ENCODE peak calls at places on chromosomes 5 and 9, in five cellular contexts. One of them, this sample, is unnamed.

GRCh38 chr5:108143581-108143980 is 238.3 kb downstream of the FBXL17 start:
- DNase-seq in activated CD4-positive, alpha-beta T cell treated with anti-CD3 and anti-CD28 coated beads, Interleukin-2, amount 50 U/mL, for 4 hours: no peak
- DNase-seq in A549: no peak
- DNase-seq in naive B cell: no peak
- DNase-seq in neuronal stem cell: no peak
- DNase-seq in this sample: no peak

GRCh38 chr5:75948441-75948840 is 134.7 kb upstream of the SV2C start:
- DNase-seq in activated CD4-positive, alpha-beta T cell treated with anti-CD3 and anti-CD28 coated beads, Interleukin-2, amount 50 U/mL, for 4 hours: no peak
- DNase-seq in A549: no peak
- DNase-seq in naive B cell: no peak
- DNase-seq in neuronal stem cell: no peak
- DNase-seq in this sample: no peak

GRCh38 chr9:120532475-120532874 is 47.5 kb downstream of the CDK5RAP2 start:
- DNase-seq in activated CD4-positive, alpha-beta T cell treated with anti-CD3 and anti-CD28 coated beads, Interleukin-2, amount 50 U/mL, for 4 hours: no peak
- DNase-seq in A549: peak; percentile 37
- DNase-seq in naive B cell: no peak
- DNase-seq in neuronal stem cell: no peak
- DNase-seq in this sample: no peak

GRCh38 chr5:191036-191948 is at the start of gene LRRC14B:
- DNase-seq in activated CD4-positive, alpha-beta T cell treated with anti-CD3 and anti-CD28 coated beads, Interleukin-2, amount 50 U/mL, for 4 hours: no peak
- DNase-seq in A549: no peak
- DNase-seq in naive B cell: peak; percentile 9
- DNase-seq in neuronal stem cell: no peak
- DNase-seq in this sample: no peak

GRCh38 chr5:54480296-54480695 is 24.8 kb downstream of the HSPB3 start:
- DNase-seq in activated CD4-positive, alpha-beta T cell treated with anti-CD3 and anti-CD28 coated beads, Interleukin-2, amount 50 U/mL, for 4 hours: no peak
- DNase-seq in A549: no peak
- DNase-seq in naive B cell: no peak
- DNase-seq in neuronal stem cell: no peak
- DNase-seq in this sample: no peak

GRCh38 chr9:116585896-116586295 is 101.2 kb upstream of the TRIM32 start:
- DNase-seq in activated CD4-positive, alpha-beta T cell treated with anti-CD3 and anti-CD28 coated beads, Interleukin-2, amount 50 U/mL, for 4 hours: no peak
- DNase-seq in A549: no peak
- DNase-seq in naive B cell: no peak
- DNase-seq in neuronal stem cell: no peak
- DNase-seq in this sample: no peak

GRCh38 chr9:104080983-104081382 is 13.1 kb upstream of the SMC2 start:
- DNase-seq in activated CD4-positive, alpha-beta T cell treated with anti-CD3 and anti-CD28 coated beads, Interleukin-2, amount 50 U/mL, for 4 hours: no peak
- DNase-seq in A549: no peak
- DNase-seq in naive B cell: no peak
- DNase-seq in neuronal stem cell: no peak
- DNase-seq in this sample: no peak

GRCh38 chr5:446864-447263 is 3.9 kb downstream of the EXOC3 start:
- DNase-seq in activated CD4-positive, alpha-beta T cell treated with anti-CD3 and anti-CD28 coated beads, Interleukin-2, amount 50 U/mL, for 4 hours: no peak
- DNase-seq in A549: peak; percentile 72
- DNase-seq in naive B cell: peak; percentile 36
- DNase-seq in neuronal stem cell: no peak
- DNase-seq in this sample: peak; percentile 57

GRCh38 chr5:154478224-154478565 is at the start of gene HAND1:
- DNase-seq in activated CD4-positive, alpha-beta T cell treated with anti-CD3 and anti-CD28 coated beads, Interleukin-2, amount 50 U/mL, for 4 hours: no peak
- DNase-seq in A549: peak; percentile 95
- DNase-seq in naive B cell: no peak
- DNase-seq in neuronal stem cell: peak; percentile 80
- DNase-seq in this sample: peak; percentile 92

GRCh38 chr9:115000217-115000639 is 69.8 kb upstream of the TNFSF8 start:
- DNase-seq in activated CD4-positive, alpha-beta T cell treated with anti-CD3 and anti-CD28 coated beads, Interleukin-2, amount 50 U/mL, for 4 hours: no peak
- DNase-seq in A549: no peak
- DNase-seq in naive B cell: no peak
- DNase-seq in neuronal stem cell: no peak
- DNase-seq in this sample: no peak

GRCh38 chr9:32394381-32395049 is 10.1 kb downstream of the ACO1 start:
- DNase-seq in activated CD4-positive, alpha-beta T cell treated with anti-CD3 and anti-CD28 coated beads, Interleukin-2, amount 50 U/mL, for 4 hours: no peak
- DNase-seq in A549: no peak
- DNase-seq in naive B cell: no peak
- DNase-seq in neuronal stem cell: no peak
- DNase-seq in this sample: no peak

GRCh38 chr9:36665921-36666429 is 93.3 kb downstream of the MELK start:
- DNase-seq in activated CD4-positive, alpha-beta T cell treated with anti-CD3 and anti-CD28 coated beads, Interleukin-2, amount 50 U/mL, for 4 hours: no peak
- DNase-seq in A549: no peak
- DNase-seq in naive B cell: no peak
- DNase-seq in neuronal stem cell: no peak
- DNase-seq in this sample: no peak

This sample was measured in neural progenitor cell.